ENCODE peak calls at places on chromosome 15, in nine cellular contexts. U, K, W, B, R, D, G, P and F are unnamed samples.

GRCh38 chr15:68028137-68028771 is 25.9 kb upstream of the PIAS1 start:
- DNase-seq in W (no peak), G (no peak), U (no peak), P (no peak), K (peak), D (no peak), B (no peak), R (no peak), F (no peak)

GRCh38 chr15:62933388-62933787 is 109.2 kb upstream of the TPM1 start:
- DNase-seq in B (no peak), G (no peak), P (no peak), R (no peak), U (no peak), D (no peak), W (no peak), K (no peak), F (no peak)

GRCh38 chr15:80010131-80010673 is 39.2 kb upstream of the BCL2A1 start:
- DNase-seq in W (no peak), G (peak), K (no peak), D (no peak), B (no peak), R (no peak), P (no peak), U (no peak), F (no peak)

GRCh38 chr15:46580487-46580886 is 945.7 kb downstream of the SQOR start:
- DNase-seq in G (no peak), B (no peak), U (no peak), P (no peak), K (no peak), R (no peak), W (no peak), D (no peak), F (no peak)

GRCh38 chr15:81500081-81500480 is 126.1 kb upstream of the TMC3 start:
- DNase-seq in G (no peak), U (no peak), R (no peak), P (no peak), D (no peak), B (no peak), K (no peak), W (no peak), F (no peak)

GRCh38 chr15:72169921-72170611 is 27.5 kb downstream of the GRAMD2A start:
- DNase-seq in K (peak), P (no peak), R (no peak), D (peak), W (no peak), U (no peak), G (no peak), B (no peak), F (no peak)

GRCh38 chr15:69861331-69862171 is 236.2 kb downstream of the TLE3 start:
- DNase-seq in G (no peak), B (no peak), K (peak), U (no peak), W (no peak), P (no peak), R (no peak), D (no peak), F (no peak)

GRCh38 chr15:49826640-49827281 is 205.9 kb downstream of the DTWD1 start:
- DNase-seq in D (no peak), W (no peak), P (no peak), U (no peak), K (no peak), B (no peak), R (no peak), G (no peak), F (no peak)

GRCh38 chr15:78105541-78106241 is 13.3 kb downstream of the SH2D7 start:
- DNase-seq in D (no peak), U (no peak), W (no peak), G (no peak), K (peak), P (no peak), R (no peak), B (no peak), F (no peak)

GRCh38 chr15:88740356-88740755 is 62.9 kb upstream of the ACAN start:
- DNase-seq in G (no peak), D (no peak), K (no peak), U (no peak), B (no peak), W (no peak), P (no peak), R (no peak), F (no peak)

GRCh38 chr15:90869601-90870353 is 1.4 kb downstream of the FURIN start:
- DNase-seq in U (peak), W (peak), P (peak), R (no peak), K (peak), B (peak), D (no peak), G (peak), F (peak)

GRCh38 chr15:72339777-72340177 is 19.8 kb upstream of the CELF6 start:
- DNase-seq in R (no peak), B (peak), G (no peak), K (no peak), U (no peak), W (no peak), P (no peak), D (no peak), F (peak)

GRCh38 chr15:70268698-70269251 is 171.1 kb upstream of the TLE3 start:
- DNase-seq in R (peak), B (no peak), P (no peak), W (no peak), D (no peak), G (no peak), K (no peak), U (no peak), F (no peak)

GRCh38 chr15:38688761-38689160 is 124.1 kb upstream of the RASGRP1 start:
- DNase-seq in B (no peak), R (no peak), W (no peak), K (peak), U (no peak), P (no peak), G (no peak), D (no peak), F (no peak)

GRCh38 chr15:79030470-79030869 is 60.1 kb downstream of the RASGRF1 start:
- DNase-seq in W (no peak), B (no peak), K (peak), U (no peak), R (no peak), P (no peak), D (no peak), G (no peak), F (no peak)

GRCh38 chr15:42153874-42154575 is 2.4 kb downstream of the PLA2G4F start:
- DNase-seq in R (no peak), G (no peak), B (no peak), D (peak), P (no peak), W (no peak), U (no peak), K (peak), F (no peak)

GRCh38 chr15:57861805-57862586 is 155.5 kb downstream of the POLR2M start:
- DNase-seq in D (no peak), P (no peak), K (no peak), R (no peak), W (no peak), G (peak), B (no peak), U (no peak), F (no peak)

GRCh38 chr15:31387483-31388118 is 61.0 kb downstream of the KLF13 start:
- DNase-seq in U (no peak), D (peak), B (no peak), R (no peak), P (no peak), G (peak), W (no peak), K (no peak), F (peak)

GRCh38 chr15:68209735-68210408 is 4.7 kb upstream of the CALML4 start:
- DNase-seq in W (no peak), D (no peak), K (no peak), G (no peak), P (no peak), B (no peak), R (peak), U (no peak), F (no peak)